ENCODE peak calls at places on chromosomes 7 and 10, in nine cellular contexts. D is CD4-positive, alpha-beta T cell; Y is T-helper 9 cell; W is bronchial epithelial cell; E is CD8-positive, alpha-beta memory T cell; R is cardiac fibroblast; P is GM18507; B is EL; C is iPS-NIHi11. F is an unnamed sample.

GRCh38 chr10:16770646-16771045 is 46.6 kb downstream of the RSU1 start:
- DNase-seq in B (no peak), D (no peak), W (no peak), R (no peak), E (no peak), C (no peak), Y (no peak), P (no peak), F (no peak)

GRCh38 chr7:833601-834258 is 1.5 kb downstream of the SUN1 start:
- DNase-seq in C (no peak), P (no peak), B (no peak), R (no peak), E (no peak), D (no peak), W (no peak), Y (no peak), F (no peak)

GRCh38 chr7:132207782-132208181 is 368.5 kb downstream of the PLXNA4 start:
- DNase-seq in R (no peak), W (no peak), P (no peak), C (no peak), Y (no peak), E (no peak), B (no peak), D (no peak), F (no peak)

GRCh38 chr10:110153396-110153795 is 54.0 kb upstream of the MXI1 start:
- DNase-seq in P (no peak), Y (no peak), C (no peak), B (no peak), R (no peak), D (no peak), W (no peak), E (no peak), F (no peak)

GRCh38 chr10:76547352-76547972 is 1090.1 kb downstream of the KCNMA1 start:
- DNase-seq in C (peak; percentile 75), B (peak; percentile 78), R (peak; percentile 89), E (peak; percentile 2), W (peak; percentile 63), Y (no peak), D (peak; percentile 2), P (peak; percentile 8), F (peak; percentile 83)

GRCh38 chr7:891805-892204 is 15.5 kb downstream of the GET4 start:
- DNase-seq in B (no peak), W (no peak), R (no peak), P (no peak), D (no peak), Y (no peak), C (no peak), E (no peak), F (no peak)

GRCh38 chr7:18796216-18796615 is 300.7 kb downstream of the HDAC9 start:
- DNase-seq in B (peak; percentile 34), W (no peak), R (no peak), C (no peak), P (no peak), D (no peak), E (no peak), Y (no peak), F (no peak)

GRCh38 chr7:148390381-148390780 is 200.2 kb upstream of the C7orf33 start:
- DNase-seq in R (no peak), D (no peak), B (no peak), E (no peak), W (no peak), P (no peak), C (no peak), Y (no peak), F (no peak)

GRCh38 chr10:6494934-6495592 is 85.0 kb downstream of the PRKCQ start:
- DNase-seq in E (peak; percentile 54), W (no peak), C (no peak), B (no peak), R (no peak), Y (peak; percentile 44), P (no peak), D (peak; percentile 51), F (no peak)

GRCh38 chr7:2162959-2163358 is 69.8 kb downstream of the MAD1L1 start:
- DNase-seq in D (no peak), R (no peak), Y (no peak), P (no peak), W (no peak), C (peak; percentile 21), E (no peak), B (no peak), F (peak; percentile 35)

GRCh38 chr10:127012769-127013152 is 107.5 kb downstream of the DOCK1 start:
- DNase-seq in B (peak; percentile 13), C (peak; percentile 69), Y (no peak), W (peak; percentile 96), D (no peak), E (no peak), R (no peak), P (no peak), F (peak; percentile 86)

GRCh38 chr10:100886099-100886498 is 26.7 kb upstream of the SLF2 start:
- DNase-seq in D (no peak), R (no peak), P (no peak), Y (no peak), E (no peak), W (peak; percentile 50), B (no peak), C (no peak), F (no peak)

GRCh38 chr10:15483215-15483970 is 112.3 kb upstream of the FAM171A1 start:
- DNase-seq in R (no peak), D (no peak), W (no peak), E (no peak), B (no peak), C (no peak), Y (no peak), P (no peak), F (no peak)

GRCh38 chr7:57205000-57205399 is 72.8 kb upstream of the ZNF479 start:
- DNase-seq in R (no peak), P (no peak), C (no peak), W (no peak), Y (no peak), B (no peak), D (no peak), E (no peak), F (peak; percentile 50)

GRCh38 chr7:90180011-90180585 is 25.8 kb downstream of the STEAP1 start:
- DNase-seq in E (no peak), B (peak; percentile 5), P (no peak), D (no peak), C (no peak), W (peak; percentile 60), Y (no peak), R (peak; percentile 83), F (no peak)

GRCh38 chr10:71735709-71736569 is 16.4 kb upstream of the C10orf105 start:
- DNase-seq in B (no peak), C (peak; percentile 66), R (no peak), E (peak; percentile 53), D (peak; percentile 57), Y (peak; percentile 42), P (no peak), W (no peak), F (peak; percentile 58)

GRCh38 chr10:18650618-18651017 is 769 bp downstream of the NSUN6 start:
- DNase-seq in C (no peak), W (peak; percentile 33), P (no peak), D (no peak), Y (no peak), R (peak; percentile 11), B (no peak), E (no peak), F (no peak)

GRCh38 chr10:132465193-132465888 is 68.3 kb downstream of the PWWP2B start:
- DNase-seq in P (no peak), Y (no peak), W (no peak), R (no peak), E (no peak), D (no peak), B (no peak), C (no peak), F (peak; percentile 76)

GRCh38 chr7:102432476-102433318 is 678 bp upstream of the ORAI2 start:
- DNase-seq in B (no peak), Y (no peak), R (no peak), C (no peak), W (no peak), E (peak; percentile 64), P (no peak), D (no peak), F (no peak)

GRCh38 chr7:13117103-13117502 is 429.7 kb downstream of the ARL4A start:
- DNase-seq in Y (no peak), P (no peak), C (peak; percentile 24), W (peak; percentile 26), D (no peak), B (peak; percentile 5), R (peak; percentile 50), E (no peak), F (no peak)

GRCh38 chr7:132581431-132581830 is 5.2 kb upstream of the PLXNA4 start:
- DNase-seq in Y (no peak), P (no peak), R (no peak), W (no peak), C (no peak), D (no peak), B (no peak), E (no peak), F (no peak)

GRCh38 chr10:14578060-14578952 is 196.4 kb downstream of the FAM107B start:
- DNase-seq in W (peak; percentile 69), C (no peak), P (no peak), E (no peak), B (peak; percentile 52), D (no peak), R (peak; percentile 73), Y (no peak), F (no peak)

GRCh38 chr10:51691135-51691534 is 8.3 kb downstream of the CSTF2T start:
- DNase-seq in B (no peak), C (no peak), W (no peak), E (no peak), D (no peak), Y (no peak), P (no peak), R (no peak), F (no peak)

GRCh38 chr10:5361966-5362365 is 2.8 kb upstream of the UCN3 start:
- DNase-seq in E (no peak), B (no peak), P (no peak), R (no peak), C (no peak), D (no peak), Y (no peak), W (no peak), F (no peak)

GRCh38 chr10:46545861-46546590 is 10.4 kb downstream of the GPRIN2 start:
- DNase-seq in B (no peak), W (no peak), Y (no peak), D (no peak), E (no peak), P (no peak), C (no peak), R (no peak), F (peak; percentile 69)

GRCh38 chr10:35446439-35446838 is 110.1 kb downstream of the CCNY start:
- DNase-seq in W (no peak), R (no peak), P (no peak), D (no peak), Y (no peak), C (no peak), E (no peak), B (no peak), F (no peak)

GRCh38 chr7:140200102-140200989 is 23.6 kb upstream of the KDM7A start:
- DNase-seq in E (no peak), B (peak; percentile 16), Y (no peak), W (peak; percentile 96), C (no peak), D (no peak), P (no peak), R (peak; percentile 72), F (peak; percentile 79)

F was measured in aorta.